ENCODE peak calls at places on chromosomes 1 and 21, in ten cellular contexts. One of them, this sample, is unnamed.

GRCh38 chr21:28067015-28067414 is 925.7 kb downstream of the LTN1 start:
- DNase-seq in AG04449: no peak
- DNase-seq in HL-60: no peak
- DNase-seq in mucosa of descending colon: no peak
- DNase-seq in activated CD4-positive, alpha-beta T cell treated with anti-CD3 and anti-CD28 coated beads, Interleukin-2, amount 50 U/mL, for 4 hours: no peak
- DNase-seq in activated naive CD4-positive, alpha-beta T cell treated with anti-CD3 and anti-CD28 coated beads, Interleukin-2, amount 50 U/mL, for 16 hours: no peak
- DNase-seq in T-helper 1 cell: no peak
- DNase-seq in NCI-H2081: no peak
- DNase-seq in adrenal gland: no peak
- DNase-seq in psoas muscle: no peak
- DNase-seq in this sample: no peak

GRCh38 chr1:167776151-167776550 is 54.4 kb downstream of the MPZL1 start:
- DNase-seq in AG04449: no peak
- DNase-seq in mucosa of descending colon: no peak
- DNase-seq in HL-60: no peak
- DNase-seq in activated naive CD4-positive, alpha-beta T cell treated with anti-CD3 and anti-CD28 coated beads, Interleukin-2, amount 50 U/mL, for 16 hours: no peak
- DNase-seq in psoas muscle: no peak
- DNase-seq in adrenal gland: no peak
- DNase-seq in activated CD4-positive, alpha-beta T cell treated with anti-CD3 and anti-CD28 coated beads, Interleukin-2, amount 50 U/mL, for 4 hours: no peak
- DNase-seq in T-helper 1 cell: no peak
- DNase-seq in NCI-H2081: no peak
- DNase-seq in this sample: no peak

GRCh38 chr1:9340864-9341263 is 48.2 kb downstream of the SPSB1 start:
- DNase-seq in activated CD4-positive, alpha-beta T cell treated with anti-CD3 and anti-CD28 coated beads, Interleukin-2, amount 50 U/mL, for 4 hours: no peak
- DNase-seq in HL-60: peak
- DNase-seq in mucosa of descending colon: no peak
- DNase-seq in activated naive CD4-positive, alpha-beta T cell treated with anti-CD3 and anti-CD28 coated beads, Interleukin-2, amount 50 U/mL, for 16 hours: no peak
- DNase-seq in adrenal gland: no peak
- DNase-seq in NCI-H2081: no peak
- DNase-seq in psoas muscle: no peak
- DNase-seq in T-helper 1 cell: no peak
- DNase-seq in AG04449: no peak
- DNase-seq in this sample: no peak

GRCh38 chr1:8285103-8285502 is 32.8 kb upstream of the SLC45A1 start:
- DNase-seq in psoas muscle: no peak
- DNase-seq in activated naive CD4-positive, alpha-beta T cell treated with anti-CD3 and anti-CD28 coated beads, Interleukin-2, amount 50 U/mL, for 16 hours: no peak
- DNase-seq in NCI-H2081: no peak
- DNase-seq in adrenal gland: no peak
- DNase-seq in AG04449: no peak
- DNase-seq in T-helper 1 cell: no peak
- DNase-seq in activated CD4-positive, alpha-beta T cell treated with anti-CD3 and anti-CD28 coated beads, Interleukin-2, amount 50 U/mL, for 4 hours: no peak
- DNase-seq in HL-60: no peak
- DNase-seq in mucosa of descending colon: peak
- DNase-seq in this sample: no peak

GRCh38 chr21:33061233-33061632 is 8.7 kb upstream of the OLIG1 start:
- DNase-seq in mucosa of descending colon: no peak
- DNase-seq in AG04449: no peak
- DNase-seq in activated naive CD4-positive, alpha-beta T cell treated with anti-CD3 and anti-CD28 coated beads, Interleukin-2, amount 50 U/mL, for 16 hours: no peak
- DNase-seq in adrenal gland: no peak
- DNase-seq in HL-60: no peak
- DNase-seq in psoas muscle: no peak
- DNase-seq in activated CD4-positive, alpha-beta T cell treated with anti-CD3 and anti-CD28 coated beads, Interleukin-2, amount 50 U/mL, for 4 hours: no peak
- DNase-seq in NCI-H2081: no peak
- DNase-seq in T-helper 1 cell: no peak
- DNase-seq in this sample: no peak

GRCh38 chr21:37587635-37588177 is 221.1 kb downstream of the DYRK1A start:
- DNase-seq in psoas muscle: no peak
- DNase-seq in adrenal gland: no peak
- DNase-seq in activated naive CD4-positive, alpha-beta T cell treated with anti-CD3 and anti-CD28 coated beads, Interleukin-2, amount 50 U/mL, for 16 hours: no peak
- DNase-seq in activated CD4-positive, alpha-beta T cell treated with anti-CD3 and anti-CD28 coated beads, Interleukin-2, amount 50 U/mL, for 4 hours: no peak
- DNase-seq in NCI-H2081: no peak
- DNase-seq in AG04449: no peak
- DNase-seq in T-helper 1 cell: no peak
- DNase-seq in HL-60: no peak
- DNase-seq in mucosa of descending colon: no peak
- DNase-seq in this sample: no peak

GRCh38 chr21:43981151-43981870 is 30.8 kb upstream of the TRAPPC10 start:
- DNase-seq in AG04449: no peak
- DNase-seq in activated CD4-positive, alpha-beta T cell treated with anti-CD3 and anti-CD28 coated beads, Interleukin-2, amount 50 U/mL, for 4 hours: no peak
- DNase-seq in adrenal gland: no peak
- DNase-seq in activated naive CD4-positive, alpha-beta T cell treated with anti-CD3 and anti-CD28 coated beads, Interleukin-2, amount 50 U/mL, for 16 hours: no peak
- DNase-seq in NCI-H2081: no peak
- DNase-seq in HL-60: no peak
- DNase-seq in T-helper 1 cell: no peak
- DNase-seq in psoas muscle: no peak
- DNase-seq in mucosa of descending colon: no peak
- DNase-seq in this sample: no peak

GRCh38 chr1:221961532-221962292 is 219.8 kb upstream of the DUSP10 start:
- DNase-seq in activated CD4-positive, alpha-beta T cell treated with anti-CD3 and anti-CD28 coated beads, Interleukin-2, amount 50 U/mL, for 4 hours: peak
- DNase-seq in psoas muscle: no peak
- DNase-seq in mucosa of descending colon: peak
- DNase-seq in adrenal gland: no peak
- DNase-seq in T-helper 1 cell: no peak
- DNase-seq in HL-60: peak
- DNase-seq in NCI-H2081: no peak
- DNase-seq in activated naive CD4-positive, alpha-beta T cell treated with anti-CD3 and anti-CD28 coated beads, Interleukin-2, amount 50 U/mL, for 16 hours: peak
- DNase-seq in AG04449: no peak
- DNase-seq in this sample: no peak

GRCh38 chr1:239717097-239718051 is 331.0 kb downstream of the CHRM3 start:
- DNase-seq in adrenal gland: no peak
- DNase-seq in psoas muscle: no peak
- DNase-seq in activated naive CD4-positive, alpha-beta T cell treated with anti-CD3 and anti-CD28 coated beads, Interleukin-2, amount 50 U/mL, for 16 hours: no peak
- DNase-seq in HL-60: no peak
- DNase-seq in T-helper 1 cell: no peak
- DNase-seq in mucosa of descending colon: peak
- DNase-seq in AG04449: no peak
- DNase-seq in NCI-H2081: no peak
- DNase-seq in activated CD4-positive, alpha-beta T cell treated with anti-CD3 and anti-CD28 coated beads, Interleukin-2, amount 50 U/mL, for 4 hours: no peak
- DNase-seq in this sample: no peak

GRCh38 chr1:42620307-42620706 is 37.9 kb upstream of the PPIH start:
- DNase-seq in T-helper 1 cell: no peak
- DNase-seq in adrenal gland: no peak
- DNase-seq in mucosa of descending colon: no peak
- DNase-seq in AG04449: no peak
- DNase-seq in HL-60: no peak
- DNase-seq in NCI-H2081: no peak
- DNase-seq in activated CD4-positive, alpha-beta T cell treated with anti-CD3 and anti-CD28 coated beads, Interleukin-2, amount 50 U/mL, for 4 hours: no peak
- DNase-seq in activated naive CD4-positive, alpha-beta T cell treated with anti-CD3 and anti-CD28 coated beads, Interleukin-2, amount 50 U/mL, for 16 hours: no peak
- DNase-seq in psoas muscle: no peak
- DNase-seq in this sample: no peak

GRCh38 chr21:39185157-39185556 is 1.9 kb upstream of the PSMG1 start:
- DNase-seq in psoas muscle: no peak
- DNase-seq in T-helper 1 cell: no peak
- DNase-seq in HL-60: no peak
- DNase-seq in mucosa of descending colon: no peak
- DNase-seq in adrenal gland: no peak
- DNase-seq in activated naive CD4-positive, alpha-beta T cell treated with anti-CD3 and anti-CD28 coated beads, Interleukin-2, amount 50 U/mL, for 16 hours: no peak
- DNase-seq in NCI-H2081: no peak
- DNase-seq in AG04449: no peak
- DNase-seq in activated CD4-positive, alpha-beta T cell treated with anti-CD3 and anti-CD28 coated beads, Interleukin-2, amount 50 U/mL, for 4 hours: no peak
- DNase-seq in this sample: no peak

GRCh38 chr1:117036018-117036421 is 24.1 kb upstream of the TTF2 start:
- DNase-seq in T-helper 1 cell: no peak
- DNase-seq in activated CD4-positive, alpha-beta T cell treated with anti-CD3 and anti-CD28 coated beads, Interleukin-2, amount 50 U/mL, for 4 hours: no peak
- DNase-seq in NCI-H2081: no peak
- DNase-seq in adrenal gland: no peak
- DNase-seq in mucosa of descending colon: no peak
- DNase-seq in psoas muscle: no peak
- DNase-seq in HL-60: no peak
- DNase-seq in AG04449: no peak
- DNase-seq in activated naive CD4-positive, alpha-beta T cell treated with anti-CD3 and anti-CD28 coated beads, Interleukin-2, amount 50 U/mL, for 16 hours: no peak
- DNase-seq in this sample: no peak

GRCh38 chr1:62429581-62429980 is 7.3 kb upstream of the USP1 start:
- DNase-seq in activated CD4-positive, alpha-beta T cell treated with anti-CD3 and anti-CD28 coated beads, Interleukin-2, amount 50 U/mL, for 4 hours: no peak
- DNase-seq in HL-60: no peak
- DNase-seq in AG04449: no peak
- DNase-seq in activated naive CD4-positive, alpha-beta T cell treated with anti-CD3 and anti-CD28 coated beads, Interleukin-2, amount 50 U/mL, for 16 hours: no peak
- DNase-seq in adrenal gland: no peak
- DNase-seq in T-helper 1 cell: no peak
- DNase-seq in psoas muscle: no peak
- DNase-seq in mucosa of descending colon: no peak
- DNase-seq in NCI-H2081: no peak
- DNase-seq in this sample: no peak

GRCh38 chr1:94549706-94550105 is 8.1 kb upstream of the F3 start:
- DNase-seq in adrenal gland: no peak
- DNase-seq in NCI-H2081: no peak
- DNase-seq in activated CD4-positive, alpha-beta T cell treated with anti-CD3 and anti-CD28 coated beads, Interleukin-2, amount 50 U/mL, for 4 hours: no peak
- DNase-seq in psoas muscle: no peak
- DNase-seq in HL-60: no peak
- DNase-seq in AG04449: no peak
- DNase-seq in T-helper 1 cell: no peak
- DNase-seq in activated naive CD4-positive, alpha-beta T cell treated with anti-CD3 and anti-CD28 coated beads, Interleukin-2, amount 50 U/mL, for 16 hours: no peak
- DNase-seq in mucosa of descending colon: no peak
- DNase-seq in this sample: no peak

GRCh38 chr1:229440821-229441537 is 7.1 kb upstream of the ACTA1 start:
- DNase-seq in activated CD4-positive, alpha-beta T cell treated with anti-CD3 and anti-CD28 coated beads, Interleukin-2, amount 50 U/mL, for 4 hours: no peak
- DNase-seq in activated naive CD4-positive, alpha-beta T cell treated with anti-CD3 and anti-CD28 coated beads, Interleukin-2, amount 50 U/mL, for 16 hours: no peak
- DNase-seq in mucosa of descending colon: no peak
- DNase-seq in AG04449: peak
- DNase-seq in NCI-H2081: no peak
- DNase-seq in HL-60: no peak
- DNase-seq in psoas muscle: no peak
- DNase-seq in T-helper 1 cell: no peak
- DNase-seq in adrenal gland: no peak
- DNase-seq in this sample: no peak

GRCh38 chr1:117795190-117795589 is 134.2 kb downstream of the GDAP2 start:
- DNase-seq in activated naive CD4-positive, alpha-beta T cell treated with anti-CD3 and anti-CD28 coated beads, Interleukin-2, amount 50 U/mL, for 16 hours: no peak
- DNase-seq in AG04449: peak
- DNase-seq in mucosa of descending colon: no peak
- DNase-seq in HL-60: no peak
- DNase-seq in activated CD4-positive, alpha-beta T cell treated with anti-CD3 and anti-CD28 coated beads, Interleukin-2, amount 50 U/mL, for 4 hours: no peak
- DNase-seq in psoas muscle: no peak
- DNase-seq in adrenal gland: peak
- DNase-seq in NCI-H2081: no peak
- DNase-seq in T-helper 1 cell: no peak
- DNase-seq in this sample: no peak